ENCODE peak calls at places on chromosomes 3 and 15, in five cellular contexts. G, E, V, D and I are unnamed samples.

GRCh38 chr3:61381745-61382392 is 130.6 kb upstream of the FHIT start:
- DNase-seq in G (no peak), E (no peak), V (peak; percentile 27), D (peak; percentile 34), I (no peak)

GRCh38 chr15:97961067-97961954 is 808 bp downstream of the ARRDC4 start:
- DNase-seq in G (no peak), E (peak; percentile 77), V (peak; percentile 40), D (peak; percentile 43), I (peak; percentile 80)

GRCh38 chr3:98769436-98769835 is 6.3 kb downstream of the ST3GAL6 start:
- DNase-seq in G (no peak), E (no peak), V (no peak), D (no peak), I (no peak)

GRCh38 chr15:62365795-62366442 is 200.8 kb upstream of the C2CD4B start:
- DNase-seq in G (no peak), E (no peak), V (peak; percentile 46), D (no peak), I (peak; percentile 16)

GRCh38 chr3:49248828-49249227 is 28.2 kb downstream of the C3orf62 start:
- DNase-seq in G (no peak), E (peak; percentile 71), V (peak; percentile 32), D (no peak), I (no peak)

GRCh38 chr3:99896482-99896881 is 78.8 kb downstream of the CMSS1 start:
- DNase-seq in G (no peak), E (no peak), V (no peak), D (no peak), I (no peak)

GRCh38 chr15:90142216-90143175 is 40.2 kb upstream of the IDH2 start:
- DNase-seq in G (peak; percentile 21), E (no peak), V (no peak), D (peak; percentile 64), I (no peak)

GRCh38 chr15:101204744-101205535 is 46.9 kb downstream of the CHSY1 start:
- DNase-seq in G (no peak), E (no peak), V (no peak), D (no peak), I (no peak)

GRCh38 chr15:39125904-39126303 is 455.0 kb upstream of the THBS1 start:
- DNase-seq in G (no peak), E (peak; percentile 66), V (no peak), D (peak; percentile 70), I (no peak)

GRCh38 chr3:63565220-63565619 is 87.3 kb upstream of the SNTN start:
- DNase-seq in G (no peak), E (no peak), V (no peak), D (no peak), I (no peak)
- H3K4me1 ChIP-seq in G (no peaks in the 10 kb centered on the region), E (no peaks in the 10 kb centered on the region), V (no peaks in the 10 kb centered on the region), D (no peaks in the 10 kb centered on the region), I (no peaks in the 10 kb centered on the region)

GRCh38 chr3:140456974-140457373 is 220.9 kb upstream of the TRIM42 start:
- DNase-seq in G (no peak), E (no peak), V (no peak), D (no peak), I (no peak)
- H3K4me1 ChIP-seq in G (no peaks in the 10 kb centered on the region), E (no peaks in the 10 kb centered on the region), V (no peaks in the 10 kb centered on the region), D (no peaks in the 10 kb centered on the region), I (no peaks in the 10 kb centered on the region)

DNA sequence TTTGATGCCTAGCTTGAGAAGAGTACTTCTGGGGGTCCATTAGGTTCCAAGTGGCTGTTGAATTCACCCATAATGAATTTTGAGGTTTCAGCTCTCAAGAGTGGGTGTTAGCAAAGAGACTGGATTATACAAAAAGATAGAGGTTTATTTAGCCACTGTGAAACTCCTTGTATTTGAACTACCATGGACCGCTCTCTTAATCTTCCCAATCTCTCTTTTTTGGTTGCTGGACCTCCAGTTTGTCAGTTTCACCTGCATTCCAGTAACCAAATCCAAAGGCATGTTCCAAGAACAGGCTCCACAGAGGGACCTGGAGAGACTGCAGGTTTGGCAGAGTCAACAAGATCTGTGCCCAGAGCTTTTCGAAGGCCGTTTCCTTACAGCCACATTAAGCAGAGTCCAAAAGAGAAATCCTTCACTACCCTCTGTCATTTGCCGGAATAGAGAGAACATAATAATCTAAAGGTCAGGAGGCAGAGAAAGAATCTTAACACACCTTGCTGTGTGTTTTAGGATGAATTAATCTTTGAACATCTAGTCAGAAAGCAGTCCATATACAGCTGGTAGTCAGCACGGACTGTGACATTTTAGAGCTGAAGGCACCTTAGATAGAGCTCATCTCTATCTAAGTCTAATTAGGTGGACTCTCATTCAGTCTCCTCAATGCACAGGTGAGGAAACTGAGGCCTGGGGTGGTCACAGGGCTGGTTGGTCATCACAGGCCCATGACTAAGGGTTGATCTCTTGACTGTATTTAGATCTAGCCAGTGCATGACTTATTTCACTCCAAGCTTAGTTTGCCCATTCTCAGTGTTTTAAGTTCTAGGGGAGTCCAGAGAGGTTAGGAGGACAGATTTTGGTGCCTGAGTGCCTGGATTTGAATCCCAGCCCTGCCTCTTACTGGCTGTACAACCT is 1.3 kb downstream of the ABHD2 start:
- DNase-seq in G (no peak), E (peak; percentile 43), V (no peak), D (no peak), I (no peak)
- H3K4me1 ChIP-seq in G (peaks cover 33% of the 10 kb centered on the region), E (peaks cover 78% of the 10 kb centered on the region), V (peaks cover 25% of the 10 kb centered on the region), D (peaks cover 42% of the 10 kb centered on the region), I (peaks cover 23% of the 10 kb centered on the region)

DNA sequence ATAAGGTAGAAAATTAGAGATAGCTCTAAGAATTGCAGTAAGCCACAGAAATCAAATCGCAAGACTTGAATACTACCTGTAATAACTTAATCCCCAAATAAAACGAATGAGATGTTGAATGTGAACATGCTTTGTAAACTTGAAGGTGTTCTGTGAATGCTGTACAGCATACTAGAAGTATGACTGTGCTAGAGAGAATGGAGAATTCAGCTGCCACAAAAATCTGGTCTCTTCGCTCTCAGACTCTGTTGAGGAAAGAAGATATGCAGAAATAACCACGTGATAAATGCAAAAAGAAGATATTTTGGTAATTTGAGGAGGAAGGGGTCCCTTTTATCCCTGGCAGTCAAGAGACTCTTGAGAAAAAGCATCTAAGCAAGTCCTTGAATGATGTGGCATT is 37.3 kb downstream of the ZBTB38 start:
- DNase-seq in G (no peak), E (no peak), V (no peak), D (no peak), I (no peak)
- H3K4me1 ChIP-seq in G (peaks cover 24% of the 10 kb centered on the region), E (peaks cover 81% of the 10 kb centered on the region), V (peaks cover 65% of the 10 kb centered on the region), D (peaks cover 2% of the 10 kb centered on the region), I (peaks cover 44% of the 10 kb centered on the region)

DNA sequence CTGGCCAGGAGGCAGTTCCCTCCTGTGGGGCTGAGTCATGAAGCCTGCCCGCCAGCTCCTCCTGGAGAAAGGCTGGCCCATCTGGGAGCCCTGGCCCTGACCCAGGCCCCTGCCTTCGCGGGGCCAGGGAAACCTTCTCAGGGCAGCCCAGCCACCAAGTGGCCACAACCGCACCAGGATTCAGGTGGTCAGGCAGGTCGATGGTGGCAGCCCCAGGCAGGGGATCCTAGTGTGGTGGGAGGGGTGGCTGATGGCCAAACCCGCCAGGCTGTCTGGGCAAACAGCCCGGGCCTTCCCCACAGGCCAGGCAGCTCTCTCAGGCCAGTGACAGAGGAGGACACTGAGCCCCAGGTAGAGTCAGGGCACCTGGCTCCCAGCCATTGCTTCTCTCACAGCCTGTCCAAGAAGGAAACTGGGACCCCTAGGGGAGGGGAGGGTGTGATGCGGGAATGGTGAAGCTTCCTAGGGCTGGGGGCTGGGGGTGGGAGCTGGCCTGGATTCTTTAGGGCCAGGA is 1.2 kb downstream of the TWF2 start:
- DNase-seq in G (no peak), E (peak; percentile 94), V (peak; percentile 84), D (peak; percentile 61), I (peak; percentile 83)
- H3K4me1 ChIP-seq in G (peaks cover 52% of the 10 kb centered on the region), E (peaks cover 46% of the 10 kb centered on the region), V (peaks cover 36% of the 10 kb centered on the region), D (peaks cover 42% of the 10 kb centered on the region), I (peaks cover 11% of the 10 kb centered on the region)

GRCh38 chr15:71683401-71684274 is 126.7 kb upstream of the NR2E3 start:
- DNase-seq in G (no peak), E (no peak), V (no peak), D (no peak), I (no peak)
- H3K4me1 ChIP-seq in G (no peaks in the 10 kb centered on the region), E (peaks cover 8% of the 10 kb centered on the region), V (no peaks in the 10 kb centered on the region), D (no peaks in the 10 kb centered on the region), I (no peaks in the 10 kb centered on the region)